ENCODE peak calls at places on chromosomes 2 and 18, in eight cellular contexts. One of them, this sample, is unnamed.

GRCh38 chr2:48131503-48132293 is 225.4 kb upstream of the FBXO11 start:
- DNase-seq in GM10248: no peak
- DNase-seq in endodermal cell: no peak
- DNase-seq in renal cortical epithelial cell: peak
- DNase-seq in NCI-H526 treated with DMSO at 0.1 percent for 48 hours: no peak
- DNase-seq in HFFc6: peak
- DNase-seq in PC-3: no peak
- DNase-seq in iPS-NIHi11: no peak
- DNase-seq in this sample: no peak

GRCh38 chr2:46696966-46697829 is 217.8 kb downstream of the TMEM247 start:
- DNase-seq in renal cortical epithelial cell: no peak
- DNase-seq in GM10248: no peak
- DNase-seq in NCI-H526 treated with DMSO at 0.1 percent for 48 hours: no peak
- DNase-seq in iPS-NIHi11: no peak
- DNase-seq in PC-3: no peak
- DNase-seq in endodermal cell: no peak
- DNase-seq in HFFc6: no peak
- DNase-seq in this sample: no peak

GRCh38 chr2:99066602-99067001 is 74.9 kb upstream of the C2orf15 start:
- DNase-seq in renal cortical epithelial cell: peak
- DNase-seq in HFFc6: peak
- DNase-seq in PC-3: peak
- DNase-seq in endodermal cell: peak
- DNase-seq in GM10248: peak
- DNase-seq in iPS-NIHi11: peak
- DNase-seq in NCI-H526 treated with DMSO at 0.1 percent for 48 hours: no peak
- DNase-seq in this sample: peak

GRCh38 chr2:161956751-161957150 is 117.3 kb downstream of the DPP4 start:
- DNase-seq in PC-3: no peak
- DNase-seq in iPS-NIHi11: no peak
- DNase-seq in HFFc6: no peak
- DNase-seq in GM10248: no peak
- DNase-seq in endodermal cell: no peak
- DNase-seq in NCI-H526 treated with DMSO at 0.1 percent for 48 hours: no peak
- DNase-seq in renal cortical epithelial cell: no peak
- DNase-seq in this sample: no peak

GRCh38 chr2:179410552-179411356 is 146.1 kb upstream of the SESTD1 start:
- DNase-seq in iPS-NIHi11: peak
- DNase-seq in endodermal cell: peak
- DNase-seq in NCI-H526 treated with DMSO at 0.1 percent for 48 hours: peak
- DNase-seq in HFFc6: peak
- DNase-seq in GM10248: peak
- DNase-seq in PC-3: peak
- DNase-seq in renal cortical epithelial cell: peak
- DNase-seq in this sample: peak

GRCh38 chr2:26384183-26384582 is 17.5 kb upstream of the DRC1 start:
- DNase-seq in iPS-NIHi11: no peak
- DNase-seq in HFFc6: no peak
- DNase-seq in PC-3: no peak
- DNase-seq in NCI-H526 treated with DMSO at 0.1 percent for 48 hours: no peak
- DNase-seq in GM10248: no peak
- DNase-seq in renal cortical epithelial cell: no peak
- DNase-seq in endodermal cell: no peak
- DNase-seq in this sample: no peak

GRCh38 chr2:199922856-199923255 is 11.8 kb downstream of the C2orf69 start:
- DNase-seq in renal cortical epithelial cell: peak
- DNase-seq in endodermal cell: no peak
- DNase-seq in GM10248: no peak
- DNase-seq in HFFc6: no peak
- DNase-seq in NCI-H526 treated with DMSO at 0.1 percent for 48 hours: no peak
- DNase-seq in PC-3: no peak
- DNase-seq in iPS-NIHi11: no peak
- DNase-seq in this sample: peak

GRCh38 chr2:238250896-238251295 is 11.1 kb upstream of the HES6 start:
- DNase-seq in HFFc6: no peak
- DNase-seq in iPS-NIHi11: no peak
- DNase-seq in PC-3: no peak
- DNase-seq in endodermal cell: no peak
- DNase-seq in NCI-H526 treated with DMSO at 0.1 percent for 48 hours: no peak
- DNase-seq in renal cortical epithelial cell: no peak
- DNase-seq in GM10248: no peak
- DNase-seq in this sample: no peak

GRCh38 chr2:233480490-233481202 is 85.9 kb downstream of the USP40 start:
- DNase-seq in GM10248: no peak
- DNase-seq in PC-3: peak
- DNase-seq in HFFc6: no peak
- DNase-seq in NCI-H526 treated with DMSO at 0.1 percent for 48 hours: no peak
- DNase-seq in endodermal cell: no peak
- DNase-seq in iPS-NIHi11: peak
- DNase-seq in renal cortical epithelial cell: no peak
- DNase-seq in this sample: no peak

GRCh38 chr2:217797661-217798069 is 205.1 kb downstream of the TNS1 start:
- DNase-seq in iPS-NIHi11: peak
- DNase-seq in HFFc6: no peak
- DNase-seq in endodermal cell: no peak
- DNase-seq in PC-3: peak
- DNase-seq in NCI-H526 treated with DMSO at 0.1 percent for 48 hours: peak
- DNase-seq in renal cortical epithelial cell: peak
- DNase-seq in GM10248: no peak
- DNase-seq in this sample: no peak

GRCh38 chr18:69158949-69159348 is 241.7 kb upstream of the DOK6 start:
- DNase-seq in renal cortical epithelial cell: peak
- DNase-seq in HFFc6: no peak
- DNase-seq in GM10248: no peak
- DNase-seq in NCI-H526 treated with DMSO at 0.1 percent for 48 hours: no peak
- DNase-seq in endodermal cell: peak
- DNase-seq in iPS-NIHi11: no peak
- DNase-seq in PC-3: no peak
- DNase-seq in this sample: no peak

GRCh38 chr2:216735661-216736060 is 40.3 kb upstream of the IGFBP5 start:
- DNase-seq in PC-3: no peak
- DNase-seq in iPS-NIHi11: no peak
- DNase-seq in renal cortical epithelial cell: no peak
- DNase-seq in GM10248: no peak
- DNase-seq in HFFc6: no peak
- DNase-seq in endodermal cell: no peak
- DNase-seq in NCI-H526 treated with DMSO at 0.1 percent for 48 hours: no peak
- DNase-seq in this sample: no peak

GRCh38 chr2:74836675-74837401 is 2.9 kb downstream of the HK2 start:
- DNase-seq in GM10248: no peak
- DNase-seq in NCI-H526 treated with DMSO at 0.1 percent for 48 hours: no peak
- DNase-seq in renal cortical epithelial cell: no peak
- DNase-seq in iPS-NIHi11: peak
- DNase-seq in endodermal cell: peak
- DNase-seq in HFFc6: no peak
- DNase-seq in PC-3: no peak
- DNase-seq in this sample: peak

GRCh38 chr2:67733517-67733916 is 329.3 kb downstream of the C1D start:
- DNase-seq in iPS-NIHi11: peak
- DNase-seq in GM10248: peak
- DNase-seq in NCI-H526 treated with DMSO at 0.1 percent for 48 hours: peak
- DNase-seq in endodermal cell: peak
- DNase-seq in HFFc6: no peak
- DNase-seq in PC-3: peak
- DNase-seq in renal cortical epithelial cell: peak
- DNase-seq in this sample: peak

GRCh38 chr2:127640082-127641072 is 5.6 kb upstream of the GPR17 start:
- DNase-seq in endodermal cell: peak
- DNase-seq in iPS-NIHi11: peak
- DNase-seq in PC-3: no peak
- DNase-seq in GM10248: peak
- DNase-seq in renal cortical epithelial cell: no peak
- DNase-seq in NCI-H526 treated with DMSO at 0.1 percent for 48 hours: no peak
- DNase-seq in HFFc6: no peak
- DNase-seq in this sample: peak

GRCh38 chr2:239883326-239884050 is 141.7 kb downstream of the NDUFA10 start:
- DNase-seq in renal cortical epithelial cell: no peak
- DNase-seq in PC-3: no peak
- DNase-seq in NCI-H526 treated with DMSO at 0.1 percent for 48 hours: no peak
- DNase-seq in endodermal cell: peak
- DNase-seq in GM10248: no peak
- DNase-seq in iPS-NIHi11: no peak
- DNase-seq in HFFc6: no peak
- DNase-seq in this sample: no peak

GRCh38 chr2:52474091-52474490 is 1293.5 kb upstream of the CHAC2 start:
- DNase-seq in endodermal cell: no peak
- DNase-seq in renal cortical epithelial cell: no peak
- DNase-seq in PC-3: no peak
- DNase-seq in NCI-H526 treated with DMSO at 0.1 percent for 48 hours: no peak
- DNase-seq in HFFc6: no peak
- DNase-seq in iPS-NIHi11: no peak
- DNase-seq in GM10248: no peak
- DNase-seq in this sample: no peak

GRCh38 chr2:88919087-88919738 is 227.7 kb downstream of the RPIA start:
- DNase-seq in PC-3: peak
- DNase-seq in NCI-H526 treated with DMSO at 0.1 percent for 48 hours: no peak
- DNase-seq in iPS-NIHi11: peak
- DNase-seq in renal cortical epithelial cell: peak
- DNase-seq in endodermal cell: no peak
- DNase-seq in HFFc6: peak
- DNase-seq in GM10248: no peak
- DNase-seq in this sample: peak

GRCh38 chr2:136058951-136059530 is 58.9 kb downstream of the CXCR4 start:
- DNase-seq in HFFc6: no peak
- DNase-seq in NCI-H526 treated with DMSO at 0.1 percent for 48 hours: no peak
- DNase-seq in renal cortical epithelial cell: peak
- DNase-seq in GM10248: no peak
- DNase-seq in endodermal cell: no peak
- DNase-seq in PC-3: no peak
- DNase-seq in iPS-NIHi11: no peak
- DNase-seq in this sample: no peak

GRCh38 chr2:16321872-16322271 is 343.8 kb downstream of the CYRIA start:
- DNase-seq in renal cortical epithelial cell: no peak
- DNase-seq in NCI-H526 treated with DMSO at 0.1 percent for 48 hours: peak
- DNase-seq in iPS-NIHi11: peak
- DNase-seq in GM10248: no peak
- DNase-seq in endodermal cell: peak
- DNase-seq in HFFc6: no peak
- DNase-seq in PC-3: no peak
- DNase-seq in this sample: peak

GRCh38 chr2:28580078-28580477 is 84.2 kb downstream of the PLB1 start:
- DNase-seq in endodermal cell: no peak
- DNase-seq in iPS-NIHi11: no peak
- DNase-seq in HFFc6: no peak
- DNase-seq in GM10248: no peak
- DNase-seq in PC-3: no peak
- DNase-seq in renal cortical epithelial cell: peak
- DNase-seq in NCI-H526 treated with DMSO at 0.1 percent for 48 hours: no peak
- DNase-seq in this sample: no peak

This sample was measured in mesendoderm.